ENCODE peak calls at places on chromosomes 11 and 22, in nine cellular contexts. F is left cardiac atrium, K is chondrocyte, G is Peyer's patch, I is RPMI8226, W is iris pigment epithelial cell, E is heart left ventricle, Z is DMS 273 treated with DMSO at 0.1 percent for 48 hours, J is amygdala. L is an unnamed sample.

GRCh38 chr11:96337541-96338530 is 5.2 kb downstream of the MAML2 start:
- DNase-seq in Z (no peak), F (peak), I (peak), G (no peak), J (no peak), E (no peak), W (peak), K (no peak), L (peak)

GRCh38 chr22:36385491-36386350 is 2.0 kb downstream of the MYH9 start:
- DNase-seq in Z (peak), F (peak), W (no peak), J (no peak), K (no peak), G (peak), E (no peak), I (peak), L (peak)

GRCh38 chr11:120718171-120718570 is 206.6 kb downstream of the GRIK4 start:
- DNase-seq in W (no peak), J (no peak), F (no peak), G (no peak), K (no peak), E (no peak), Z (no peak), I (no peak), L (no peak)

GRCh38 chr11:117766576-117766975 is 30.4 kb downstream of the DSCAML1 start:
- DNase-seq in W (no peak), I (peak), G (no peak), Z (no peak), K (no peak), F (no peak), J (no peak), E (no peak), L (no peak)

GRCh38 chr11:77188912-77189491 is 61.0 kb downstream of the MYO7A start:
- DNase-seq in G (peak), K (no peak), I (peak), E (peak), W (no peak), Z (no peak), J (no peak), F (no peak), L (no peak)

GRCh38 chr22:37564111-37564711 is 3.9 kb downstream of the CDC42EP1 start:
- DNase-seq in J (no peak), E (no peak), Z (no peak), G (no peak), F (no peak), I (no peak), K (no peak), W (peak), L (no peak)

GRCh38 chr11:12159351-12160099 is 49.1 kb downstream of the MICAL2 start:
- DNase-seq in G (no peak), J (no peak), W (peak), E (no peak), Z (no peak), K (no peak), F (no peak), I (no peak), L (peak)

GRCh38 chr11:72670041-72670440 is 4.2 kb downstream of the PDE2A start:
- DNase-seq in W (no peak), K (no peak), G (no peak), J (no peak), E (no peak), F (no peak), I (no peak), Z (no peak), L (no peak)

GRCh38 chr11:57163160-57163868 is 18.4 kb upstream of the LRRC55 start:
- DNase-seq in G (no peak), J (no peak), K (no peak), I (no peak), Z (peak), F (no peak), E (no peak), W (no peak), L (no peak)

GRCh38 chr22:45934659-45935341 is 42.2 kb downstream of the WNT7B start:
- DNase-seq in F (no peak), W (peak), G (no peak), E (no peak), I (peak), Z (no peak), K (no peak), J (peak), L (no peak)

GRCh38 chr11:134364261-134364660 is 32.5 kb downstream of the GLB1L2 start:
- DNase-seq in E (no peak), J (no peak), G (peak), Z (no peak), F (no peak), K (no peak), W (no peak), I (no peak), L (no peak)

GRCh38 chr11:60989108-60989650 is 17.7 kb downstream of the CD6 start:
- DNase-seq in W (no peak), J (no peak), F (no peak), I (no peak), Z (no peak), K (peak), E (no peak), G (peak), L (no peak)

GRCh38 chr22:17924735-17925727 is 99.3 kb downstream of the MICAL3 start:
- DNase-seq in F (no peak), J (no peak), E (no peak), Z (no peak), I (no peak), G (no peak), W (peak), K (no peak), L (no peak)

GRCh38 chr22:25702046-25702445 is 39.9 kb upstream of the MYO18B start:
- DNase-seq in J (no peak), F (no peak), Z (peak), I (peak), K (no peak), E (no peak), G (no peak), W (peak), L (no peak)

GRCh38 chr11:35236667-35237003 is 97.7 kb downstream of the CD44 start:
- DNase-seq in I (no peak), F (no peak), J (no peak), G (no peak), K (no peak), Z (no peak), E (no peak), W (peak), L (no peak)

GRCh38 chr11:104968365-104968855 is at the start of gene CASP4:
- DNase-seq in E (no peak), G (no peak), K (no peak), Z (no peak), W (peak), I (peak), J (no peak), F (no peak), L (no peak)

GRCh38 chr11:110196884-110197420 is 99.5 kb downstream of the RDX start:
- DNase-seq in I (no peak), W (no peak), K (no peak), F (no peak), G (no peak), J (no peak), Z (no peak), E (no peak), L (no peak)

GRCh38 chr11:95230054-95231034 is 658 bp downstream of the SESN3 start:
- DNase-seq in K (peak), W (peak), I (peak), E (no peak), G (no peak), Z (no peak), J (peak), F (peak), L (peak)

GRCh38 chr22:20128902-20129746 is 2.5 kb upstream of the ZDHHC8 start:
- DNase-seq in F (no peak), J (no peak), E (no peak), K (no peak), Z (no peak), W (peak), G (no peak), I (peak), L (peak)

GRCh38 chr11:118878187-118878586 is 5.5 kb upstream of the CXCR5 start:
- DNase-seq in Z (no peak), W (no peak), K (no peak), J (no peak), F (no peak), I (no peak), G (no peak), E (no peak), L (no peak)

L was measured in head of caudate nucleus.